ENCODE peak calls at places on chromosome 19, in ten cellular contexts. One of them, this sample, is unnamed.

GRCh38 chr19:3363841-3364500 is 2.4 kb upstream of the NFIC start:
- DNase-seq in cardiac muscle cell: no peak
- DNase-seq in A172: no peak
- DNase-seq in AG10803: no peak
- DNase-seq in retina: no peak
- DNase-seq in NCI-H774: no peak
- DNase-seq in NCI-H345: no peak
- DNase-seq in SK-N-SH: no peak
- DNase-seq in AG09319: no peak
- DNase-seq in mucosa of gallbladder: no peak
- DNase-seq in this sample: no peak

GRCh38 chr19:14505488-14506239 is 9.7 kb upstream of the GIPC1 start:
- DNase-seq in cardiac muscle cell: peak; percentile 69
- DNase-seq in A172: peak; percentile 98
- DNase-seq in AG10803: peak; percentile 83
- DNase-seq in retina: peak; percentile 36
- DNase-seq in NCI-H774: no peak
- DNase-seq in NCI-H345: peak; percentile 26
- DNase-seq in SK-N-SH: peak; percentile 78
- DNase-seq in AG09319: no peak
- DNase-seq in mucosa of gallbladder: no peak
- DNase-seq in this sample: peak; percentile 70

GRCh38 chr19:48945817-48946216 is 8.9 kb upstream of the BAX start:
- DNase-seq in cardiac muscle cell: no peak
- DNase-seq in A172: no peak
- DNase-seq in AG10803: no peak
- DNase-seq in retina: no peak
- DNase-seq in NCI-H774: no peak
- DNase-seq in NCI-H345: no peak
- DNase-seq in SK-N-SH: no peak
- DNase-seq in AG09319: no peak
- DNase-seq in mucosa of gallbladder: no peak
- DNase-seq in this sample: no peak

GRCh38 chr19:4710281-4710600 is 13.4 kb downstream of the DPP9 start:
- DNase-seq in cardiac muscle cell: no peak
- DNase-seq in A172: no peak
- DNase-seq in AG10803: no peak
- DNase-seq in retina: no peak
- DNase-seq in NCI-H774: no peak
- DNase-seq in NCI-H345: no peak
- DNase-seq in SK-N-SH: no peak
- DNase-seq in AG09319: no peak
- DNase-seq in mucosa of gallbladder: no peak
- DNase-seq in this sample: no peak

GRCh38 chr19:6663236-6664187 is 6.4 kb downstream of the TNFSF14 start:
- DNase-seq in cardiac muscle cell: no peak
- DNase-seq in A172: no peak
- DNase-seq in AG10803: peak; percentile 13
- DNase-seq in retina: no peak
- DNase-seq in NCI-H774: no peak
- DNase-seq in NCI-H345: no peak
- DNase-seq in SK-N-SH: no peak
- DNase-seq in AG09319: no peak
- DNase-seq in mucosa of gallbladder: no peak
- DNase-seq in this sample: no peak

GRCh38 chr19:29681422-29682235 is 16.4 kb downstream of the PLEKHF1 start:
- DNase-seq in cardiac muscle cell: no peak
- DNase-seq in A172: no peak
- DNase-seq in AG10803: peak; percentile 77
- DNase-seq in retina: no peak
- DNase-seq in NCI-H774: no peak
- DNase-seq in NCI-H345: no peak
- DNase-seq in SK-N-SH: no peak
- DNase-seq in AG09319: no peak
- DNase-seq in mucosa of gallbladder: peak; percentile 48
- DNase-seq in this sample: no peak

GRCh38 chr19:51607077-51607476 is 23.1 kb downstream of the SIGLEC5 start:
- DNase-seq in cardiac muscle cell: no peak
- DNase-seq in A172: no peak
- DNase-seq in AG10803: no peak
- DNase-seq in retina: no peak
- DNase-seq in NCI-H774: no peak
- DNase-seq in NCI-H345: no peak
- DNase-seq in SK-N-SH: no peak
- DNase-seq in AG09319: no peak
- DNase-seq in mucosa of gallbladder: no peak
- DNase-seq in this sample: no peak

GRCh38 chr19:3881272-3882040 is 971 bp downstream of the ATCAY start:
- DNase-seq in cardiac muscle cell: no peak
- DNase-seq in A172: no peak
- DNase-seq in AG10803: no peak
- DNase-seq in retina: peak; percentile 63
- DNase-seq in NCI-H774: no peak
- DNase-seq in NCI-H345: peak; percentile 45
- DNase-seq in SK-N-SH: peak; percentile 81
- DNase-seq in AG09319: no peak
- DNase-seq in mucosa of gallbladder: no peak
- DNase-seq in this sample: no peak

GRCh38 chr19:1237754-1238372 is at the start of gene CBARP:
- DNase-seq in cardiac muscle cell: peak; percentile 87
- DNase-seq in A172: no peak
- DNase-seq in AG10803: no peak
- DNase-seq in retina: no peak
- DNase-seq in NCI-H774: peak; percentile 25
- DNase-seq in NCI-H345: peak; percentile 66
- DNase-seq in SK-N-SH: peak; percentile 91
- DNase-seq in AG09319: no peak
- DNase-seq in mucosa of gallbladder: no peak
- DNase-seq in this sample: no peak

GRCh38 chr19:419721-420515 is 11.0 kb upstream of the C2CD4C start:
- DNase-seq in cardiac muscle cell: no peak
- DNase-seq in A172: no peak
- DNase-seq in AG10803: no peak
- DNase-seq in retina: no peak
- DNase-seq in NCI-H774: no peak
- DNase-seq in NCI-H345: no peak
- DNase-seq in SK-N-SH: no peak
- DNase-seq in AG09319: no peak
- DNase-seq in mucosa of gallbladder: no peak
- DNase-seq in this sample: no peak

GRCh38 chr19:41175825-41176734 is 16.9 kb upstream of the CYP2S1 start:
- DNase-seq in cardiac muscle cell: peak; percentile 75
- DNase-seq in A172: peak; percentile 92
- DNase-seq in AG10803: peak; percentile 76
- DNase-seq in retina: no peak
- DNase-seq in NCI-H774: no peak
- DNase-seq in NCI-H345: no peak
- DNase-seq in SK-N-SH: no peak
- DNase-seq in AG09319: peak; percentile 53
- DNase-seq in mucosa of gallbladder: peak; percentile 89
- DNase-seq in this sample: peak; percentile 69

GRCh38 chr19:14416743-14417214 is 2.4 kb downstream of the DDX39A start:
- DNase-seq in cardiac muscle cell: no peak
- DNase-seq in A172: no peak
- DNase-seq in AG10803: peak; percentile 62
- DNase-seq in retina: no peak
- DNase-seq in NCI-H774: no peak
- DNase-seq in NCI-H345: no peak
- DNase-seq in SK-N-SH: no peak
- DNase-seq in AG09319: no peak
- DNase-seq in mucosa of gallbladder: no peak
- DNase-seq in this sample: no peak

GRCh38 chr19:9132422-9132821 is 5.7 kb upstream of the OR7G3 start:
- DNase-seq in cardiac muscle cell: no peak
- DNase-seq in A172: peak; percentile 73
- DNase-seq in AG10803: no peak
- DNase-seq in retina: no peak
- DNase-seq in NCI-H774: no peak
- DNase-seq in NCI-H345: no peak
- DNase-seq in SK-N-SH: no peak
- DNase-seq in AG09319: no peak
- DNase-seq in mucosa of gallbladder: no peak
- DNase-seq in this sample: no peak

GRCh38 chr19:46717034-46717715 is at the start of gene PRKD2:
- DNase-seq in cardiac muscle cell: peak; percentile 89
- DNase-seq in A172: peak; percentile 35
- DNase-seq in AG10803: peak; percentile 77
- DNase-seq in retina: peak; percentile 82
- DNase-seq in NCI-H774: peak; percentile 67
- DNase-seq in NCI-H345: peak; percentile 74
- DNase-seq in SK-N-SH: peak; percentile 98
- DNase-seq in AG09319: peak; percentile 54
- DNase-seq in mucosa of gallbladder: peak; percentile 91
- DNase-seq in this sample: peak; percentile 70

GRCh38 chr19:41339936-41340335 is 13.8 kb downstream of the TGFB1 start:
- DNase-seq in cardiac muscle cell: no peak
- DNase-seq in A172: peak; percentile 94
- DNase-seq in AG10803: peak; percentile 80
- DNase-seq in retina: no peak
- DNase-seq in NCI-H774: no peak
- DNase-seq in NCI-H345: no peak
- DNase-seq in SK-N-SH: no peak
- DNase-seq in AG09319: no peak
- DNase-seq in mucosa of gallbladder: no peak
- DNase-seq in this sample: no peak

GRCh38 chr19:11195681-11196080 is 1.7 kb downstream of the KANK2 start:
- DNase-seq in cardiac muscle cell: no peak
- DNase-seq in A172: no peak
- DNase-seq in AG10803: no peak
- DNase-seq in retina: no peak
- DNase-seq in NCI-H774: no peak
- DNase-seq in NCI-H345: no peak
- DNase-seq in SK-N-SH: no peak
- DNase-seq in AG09319: no peak
- DNase-seq in mucosa of gallbladder: no peak
- DNase-seq in this sample: no peak

GRCh38 chr19:15195381-15195964 is 5.3 kb downstream of the NOTCH3 start:
- DNase-seq in cardiac muscle cell: peak; percentile 81
- DNase-seq in A172: no peak
- DNase-seq in AG10803: peak; percentile 58
- DNase-seq in retina: peak; percentile 78
- DNase-seq in NCI-H774: peak; percentile 60
- DNase-seq in NCI-H345: peak; percentile 42
- DNase-seq in SK-N-SH: peak; percentile 94
- DNase-seq in AG09319: no peak
- DNase-seq in mucosa of gallbladder: peak; percentile 17
- DNase-seq in this sample: peak; percentile 79